ENCODE peak calls at places on chromosomes 3 and 15, in seven cellular contexts. A is A549, F is psoas muscle, T is hepatocyte, H is IMR-90, S is body of pancreas, P is Peyer's patch. O is an unnamed sample. For H3K4me1, the result is how much of the 10 kb centered on the place peaks cover.

GRCh38 chr3:149657458-149657795 is 398 bp downstream of the WWTR1 start:
- DNase-seq in P (no peak), H (peak), T (peak), A (peak), S (peak), F (peak), O (no peak)

GRCh38 chr15:64532921-64533320 is 72.5 kb downstream of the ZNF609 start:
- DNase-seq in H (no peak), A (no peak), S (no peak), P (no peak), T (no peak), F (no peak), O (no peak)

GRCh38 chr15:90845201-90845949 is 23.0 kb upstream of the FURIN start:
- DNase-seq in A (peak), S (no peak), T (peak), H (peak), F (no peak), P (peak), O (peak)

GRCh38 chr15:34365073-34365825 is 1.7 kb downstream of the LPCAT4 start:
- DNase-seq in A (no peak), H (no peak), T (no peak), P (no peak), F (no peak), S (no peak), O (no peak)

GRCh38 chr3:42876401-42876800 is 722 bp upstream of the CYP8B1 start:
- DNase-seq in T (no peak), S (no peak), A (no peak), F (no peak), H (no peak), P (no peak), O (no peak)

GRCh38 chr3:60917136-60917535 is 334.1 kb downstream of the FHIT start:
- DNase-seq in A (no peak), P (no peak), T (no peak), F (no peak), H (no peak), S (peak), O (peak)

GRCh38 chr15:84818221-84819131 is 1.3 kb downstream of the ALPK3 start:
- DNase-seq in S (peak), T (peak), F (peak), A (no peak), H (peak), P (no peak), O (no peak)

GRCh38 chr3:48625600-48625999 is 4.0 kb upstream of the TMEM89 start:
- DNase-seq in F (no peak), H (no peak), A (no peak), P (no peak), S (no peak), T (no peak), O (peak)

GRCh38 chr15:80849308-80849707 is 70.1 kb downstream of the CEMIP start:
- DNase-seq in F (peak), T (no peak), S (no peak), H (peak), A (peak), P (no peak), O (peak)

GRCh38 chr15:49627407-49627877 is 6.6 kb downstream of the DTWD1 start:
- DNase-seq in S (no peak), H (peak), P (no peak), F (no peak), A (peak), T (no peak), O (no peak)

GRCh38 chr3:34260991-34261365 is 462.5 kb downstream of the PDCD6IP start:
- DNase-seq in T (no peak), S (no peak), P (no peak), F (no peak), A (no peak), H (no peak), O (no peak)

GRCh38 chr15:40790723-40791122 is 16.2 kb upstream of the ZFYVE19 start:
- DNase-seq in H (no peak), S (no peak), T (no peak), A (no peak), F (no peak), P (no peak), O (no peak)

GRCh38 chr3:113218011-113218678 is 6.8 kb downstream of the BOC start:
- DNase-seq in T (no peak), S (no peak), P (no peak), H (no peak), A (no peak), F (no peak), O (no peak)

GRCh38 chr3:139564290-139564861 is 24.8 kb upstream of the RBP1 start:
- DNase-seq in P (no peak), S (no peak), A (no peak), H (no peak), T (peak), F (no peak), O (no peak)

GRCh38 chr15:91338763-91339162 is 238.7 kb downstream of the SV2B start:
- DNase-seq in S (no peak), H (peak), P (no peak), A (no peak), T (peak), F (no peak), O (no peak)

GRCh38 chr15:67225336-67225735 is 29.1 kb downstream of the AAGAB start:
- DNase-seq in T (no peak), P (no peak), A (no peak), F (no peak), S (no peak), H (peak), O (no peak)

GRCh38 chr15:67838789-67839332 is 984 bp downstream of the RNU6-1 start:
- DNase-seq in F (peak), P (peak), T (peak), A (no peak), H (no peak), S (peak), O (peak)

GRCh38 chr15:55290361-55291057 is 896 bp upstream of the RAB27A start:
- DNase-seq in S (peak), F (peak), H (peak), P (peak), T (peak), A (peak), O (peak)

GRCh38 chr3:45232531-45232930 is 6.4 kb upstream of the TMEM158 start:
- DNase-seq in H (no peak), T (no peak), P (no peak), A (no peak), F (no peak), S (no peak), O (no peak)

GRCh38 chr3:13879946-13880810 is at the start of gene WNT7A:
- DNase-seq in F (no peak), T (peak), S (peak), H (no peak), A (peak), P (no peak), O (no peak)

GRCh38 chr3:13879102-13879945 is 547 bp downstream of the WNT7A start:
- DNase-seq in F (no peak), S (peak), H (no peak), P (no peak), T (peak), A (peak), O (no peak)

GRCh38 chr3:13881536-13882410 is 1.9 kb upstream of the WNT7A start:
- DNase-seq in S (no peak), H (no peak), F (no peak), P (no peak), A (no peak), T (no peak), O (no peak)

GRCh38 chr3:13878711-13879101 is 1.2 kb downstream of the WNT7A start:
- DNase-seq in H (no peak), F (no peak), P (no peak), T (no peak), S (no peak), A (peak), O (no peak)

GRCh38 chr3:13880811-13881156 is 913 bp upstream of the WNT7A start:
- DNase-seq in S (no peak), F (no peak), H (no peak), P (no peak), T (peak), A (no peak), O (no peak)
- H3K4me3 ChIP-seq in S (no peak), F (peak), H (no peak), P (no peak), T (no peak), A (peak), O (no peak)

DNA sequence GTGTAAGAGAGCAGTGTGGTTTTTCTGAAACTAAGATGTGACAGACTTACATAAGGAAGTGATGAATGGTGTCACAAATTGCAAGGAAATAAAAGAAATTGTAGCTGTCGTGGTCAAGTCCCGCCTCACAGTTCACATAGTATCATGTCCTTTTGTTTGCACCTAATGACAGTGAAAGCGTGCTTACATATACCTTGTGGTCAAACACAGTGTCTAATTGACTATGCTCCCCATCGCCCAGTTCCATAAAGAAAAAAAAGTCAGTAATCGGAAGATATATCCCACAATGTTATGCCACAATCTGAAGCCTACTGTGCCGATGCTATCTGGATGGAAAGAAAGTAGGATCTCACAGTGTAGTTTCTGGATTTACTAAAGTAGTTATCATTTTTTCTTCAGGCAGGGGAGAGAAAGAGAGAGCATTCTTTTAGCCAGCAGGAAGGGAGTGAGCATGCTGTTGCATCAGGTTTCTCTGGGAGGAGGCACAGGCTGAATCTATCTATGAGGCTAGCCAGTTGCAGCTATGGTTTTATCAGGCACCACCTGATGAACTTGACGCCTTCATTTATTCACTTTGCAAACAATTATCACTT is 9.9 kb upstream of the PLSCR1 start:
- DNase-seq in P (no peak), A (no peak), S (no peak), T (no peak), H (peak), F (no peak), O (no peak)
- H3K27ac ChIP-seq in P (no peak), A (no peak), S (no peak), T (no peak), H (no peak), F (no peak), O (no peak)

GRCh38 chr3:100154171-100154570 is 39.9 kb upstream of the FILIP1L start:
- DNase-seq in S (no peak), T (no peak), F (no peak), P (no peak), A (no peak), H (no peak), O (no peak)
- H3K4me1 ChIP-seq in S (under half), T (under half), F (under half), P (under half), A (under half), H (under half), O (under half)

GRCh38 chr3:187932530-187932929 is 187.3 kb upstream of the BCL6 start:
- DNase-seq in H (no peak), A (no peak), T (no peak), P (no peak), F (no peak), S (no peak), O (no peak)
- H3K4me3 ChIP-seq in H (no peak), A (no peak), T (no peak), P (no peak), F (no peak), S (no peak), O (no peak)

GRCh38 chr15:39624806-39625205 is 43.9 kb downstream of the THBS1 start:
- DNase-seq in F (peak), S (peak), H (peak), P (peak), A (no peak), T (peak), O (peak)

GRCh38 chr15:39627456-39628130 is 46.7 kb downstream of the THBS1 start:
- DNase-seq in T (no peak), A (no peak), S (no peak), P (no peak), F (no peak), H (no peak), O (no peak)

GRCh38 chr15:39625856-39626255 is 45.0 kb downstream of the THBS1 start:
- DNase-seq in S (no peak), P (no peak), T (no peak), H (peak), A (no peak), F (no peak), O (no peak)

GRCh38 chr15:39623550-39623931 is 42.7 kb downstream of the THBS1 start:
- DNase-seq in T (no peak), S (no peak), A (no peak), F (no peak), P (peak), H (no peak), O (no peak)

GRCh38 chr15:39625451-39625850 is 44.6 kb downstream of the THBS1 start:
- DNase-seq in A (no peak), H (no peak), F (no peak), T (no peak), P (no peak), S (no peak), O (no peak)
- H3K27ac ChIP-seq in A (no peak), H (no peak), F (peak), T (peak), P (peak), S (no peak), O (peak)

DNA sequence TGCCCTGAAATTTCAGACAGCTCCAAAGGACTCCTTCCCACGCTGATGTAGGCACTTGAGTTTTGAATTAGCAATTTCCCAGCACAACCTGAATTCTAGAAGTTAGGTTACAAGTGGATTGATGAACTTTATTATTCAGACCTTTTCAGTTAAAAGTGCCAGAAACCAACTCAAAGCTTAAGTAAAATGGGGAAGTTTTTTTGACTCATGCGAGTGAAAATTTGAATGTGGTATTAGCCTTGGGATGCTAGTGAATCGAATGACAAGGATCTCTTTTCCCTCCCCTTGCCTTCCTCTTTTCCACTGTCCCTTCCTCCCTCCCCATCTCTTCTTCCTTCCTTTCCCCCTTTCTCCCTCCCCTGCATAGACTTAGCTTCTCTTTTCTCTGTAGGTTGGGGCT is 295.2 kb upstream of the PROK2 start:
- DNase-seq in H (no peak), A (no peak), T (no peak), F (no peak), P (no peak), S (no peak), O (no peak)
- H3K4me1 ChIP-seq in H (under half), A (under half), T (under half), F (under half), P (under half), S (under half), O (under half)

DNA sequence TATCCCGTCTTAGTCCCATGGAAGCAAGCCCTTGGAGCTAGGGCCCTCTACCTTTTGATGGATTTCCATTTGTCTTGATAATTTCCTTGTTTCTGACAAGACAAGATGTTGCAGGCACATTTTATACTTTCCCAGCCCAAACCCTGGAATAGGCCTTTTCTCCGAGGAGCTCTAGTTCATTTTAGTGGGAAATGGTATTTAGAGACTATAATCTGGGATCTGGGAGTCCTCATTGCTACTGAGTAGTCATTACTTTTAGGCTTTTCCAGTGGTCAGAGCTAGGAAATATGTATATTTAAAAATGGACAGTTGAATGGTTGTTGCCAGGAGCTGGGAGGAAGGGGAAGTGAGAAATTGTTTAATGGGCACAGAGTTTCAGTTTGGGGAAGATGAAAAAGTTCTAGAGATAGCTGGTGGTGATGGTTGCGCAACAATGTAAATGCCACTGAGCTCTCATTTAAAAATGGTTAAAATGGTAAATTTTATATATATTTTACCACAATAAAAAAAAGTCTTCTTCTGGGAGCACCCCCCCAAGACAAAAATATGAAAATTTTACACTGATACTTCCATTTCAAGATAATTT is 31.6 kb downstream of the MLH1 start:
- DNase-seq in H (no peak), A (no peak), S (no peak), T (no peak), P (no peak), F (no peak), O (no peak)
- H3K4me3 ChIP-seq in H (no peak), A (no peak), S (no peak), T (no peak), P (no peak), F (no peak), O (no peak)

DNA sequence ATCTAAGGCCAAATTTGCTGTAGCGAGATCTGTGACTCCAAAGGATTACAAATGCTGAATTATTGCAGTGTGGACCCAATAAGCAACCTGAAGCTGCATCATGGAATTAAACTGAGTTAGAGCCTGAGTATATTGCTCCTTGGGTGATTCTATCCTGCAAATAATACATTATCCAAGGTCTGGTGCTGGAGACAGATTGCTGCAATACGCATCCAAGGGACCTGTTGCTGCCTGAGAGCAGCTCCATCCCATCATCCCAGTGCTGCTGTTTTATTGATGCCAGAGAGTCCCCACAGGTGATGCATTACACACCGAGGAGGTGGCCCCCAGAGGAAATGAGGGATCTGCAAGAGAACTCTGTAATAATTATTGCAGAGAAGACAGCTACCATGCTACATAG is 31.6 kb upstream of the PCSK6 start:
- DNase-seq in T (no peak), P (no peak), A (no peak), F (no peak), S (no peak), H (no peak), O (no peak)
- H3K27ac ChIP-seq in T (no peak), P (no peak), A (no peak), F (no peak), S (no peak), H (no peak), O (no peak)

DNA sequence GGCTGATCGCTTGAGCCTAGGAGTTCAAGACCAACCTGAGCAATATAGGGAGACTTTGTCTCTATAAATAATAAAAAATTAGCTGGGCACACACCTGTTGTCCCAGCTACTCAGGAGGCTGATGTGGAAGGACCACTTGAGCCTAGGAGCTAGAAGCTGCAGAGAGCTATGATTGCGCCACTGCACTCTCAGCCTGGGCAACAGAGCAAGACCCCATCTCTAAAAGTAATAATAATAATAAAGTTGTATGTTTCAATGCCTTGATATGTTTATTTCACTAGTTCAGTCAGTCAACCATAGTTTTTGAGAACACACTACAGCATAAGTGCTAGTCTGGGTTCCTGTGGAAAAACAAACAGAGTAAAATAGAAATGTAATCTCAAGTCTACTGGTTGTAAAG is 36.5 kb downstream of the IGF2BP2 start:
- DNase-seq in P (no peak), S (no peak), T (no peak), A (no peak), F (no peak), H (no peak), O (no peak)
- H3K4me1 ChIP-seq in P (under half), S (under half), T (under half), A (under half), F (under half), H (under half), O (under half)

O was measured in right cardiac atrium.